ENCODE peak calls at places on chromosomes 3 and 15, in nine cellular contexts. R, Y, P, V, M, E, Q, G and H are unnamed samples. For H3K9me3, the result is how much of the 10 kb centered on the place peaks cover.

GRCh38 chr3:129162729-129163579 is 2.1 kb upstream of the ISY1 start:
- DNase-seq in R (no peak), Y (no peak), P (no peak), V (no peak), M (no peak), E (no peak), Q (peak), G (no peak), H (no peak)

GRCh38 chr15:78752492-78753358 is 58.5 kb downstream of the ADAMTS7 start:
- DNase-seq in R (no peak), Y (no peak), P (peak), V (peak), M (no peak), E (peak), Q (no peak), G (no peak), H (peak)

GRCh38 chr15:68795298-68795848 is 25.3 kb downstream of the ANP32A start:
- DNase-seq in R (no peak), Y (no peak), P (peak), V (peak), M (peak), E (peak), Q (no peak), G (peak), H (peak)

GRCh38 chr3:181719298-181719859 is 7.7 kb downstream of the SOX2 start:
- DNase-seq in R (no peak), Y (no peak), P (no peak), V (no peak), M (peak), E (no peak), Q (no peak), G (no peak), H (no peak)

GRCh38 chr15:58628206-58629057 is 121.1 kb downstream of the ADAM10 start:
- DNase-seq in R (no peak), Y (no peak), P (no peak), V (no peak), M (no peak), E (no peak), Q (no peak), G (no peak), H (no peak)

GRCh38 chr3:40179016-40179415 is 130.5 kb upstream of the EIF1B start:
- DNase-seq in R (peak), Y (peak), P (peak), V (peak), M (no peak), E (peak), Q (peak), G (peak), H (peak)

GRCh38 chr3:128081846-128082245 is 29.6 kb downstream of the SEC61A1 start:
- DNase-seq in R (no peak), Y (no peak), P (peak), V (no peak), M (no peak), E (no peak), Q (no peak), G (no peak), H (no peak)

GRCh38 chr15:66186049-66186825 is 67.3 kb downstream of the MEGF11 start:
- DNase-seq in R (no peak), Y (no peak), P (no peak), V (no peak), M (no peak), E (no peak), Q (no peak), G (no peak), H (peak)

GRCh38 chr15:36966704-36967103 is 133.6 kb downstream of the MEIS2 start:
- DNase-seq in R (no peak), Y (no peak), P (no peak), V (peak), M (no peak), E (no peak), Q (no peak), G (no peak), H (no peak)

GRCh38 chr15:92527197-92527596 is 128.4 kb downstream of the FAM174B start:
- DNase-seq in R (no peak), Y (no peak), P (peak), V (peak), M (no peak), E (no peak), Q (no peak), G (no peak), H (no peak)

GRCh38 chr3:112855883-112856282 is 9.2 kb upstream of the CD200R1L start:
- DNase-seq in R (no peak), Y (no peak), P (no peak), V (no peak), M (no peak), E (no peak), Q (no peak), G (no peak), H (no peak)
- H3K9me3 ChIP-seq in R (under half), Y (under half), P (under half), V (under half), M (under half), E (under half), Q (under half), G (under half), H (under half)

GRCh38 chr3:174640932-174641331 is 218.2 kb upstream of the NAALADL2 start:
- DNase-seq in R (no peak), Y (no peak), P (no peak), V (no peak), M (no peak), E (no peak), Q (no peak), G (no peak), H (no peak)
- H3K27ac ChIP-seq in R (no peak), Y (no peak), P (no peak), V (no peak), M (no peak), E (no peak), Q (no peak), G (no peak), H (no peak)

GRCh38 chr15:69834256-69834655 is 263.5 kb downstream of the TLE3 start:
- DNase-seq in R (no peak), Y (no peak), P (no peak), V (no peak), M (no peak), E (no peak), Q (no peak), G (no peak), H (no peak)
- H3K9me3 ChIP-seq in R (under half), Y (under half), P (under half), V (under half), M (under half), E (under half), Q (under half), G (under half), H (under half)

DNA sequence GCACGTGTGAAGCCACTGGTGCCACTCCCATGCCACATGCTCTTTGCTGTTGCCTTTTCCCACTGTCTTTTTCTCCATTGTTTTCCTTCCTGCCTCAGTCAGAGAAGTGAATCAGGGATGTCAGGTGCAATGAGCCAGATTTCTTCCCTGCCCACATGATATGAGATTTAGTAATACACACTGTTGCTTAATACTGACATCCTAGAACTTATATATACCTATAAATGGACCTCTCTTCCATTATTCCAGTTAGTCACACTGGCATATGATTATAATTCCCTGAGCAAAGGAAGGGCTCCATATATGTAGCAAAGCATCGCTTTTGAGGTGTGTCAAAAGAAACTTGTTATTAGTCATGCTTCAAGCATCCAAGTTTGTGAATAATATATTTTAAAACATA is 48.4 kb downstream of the CHST2 start:
- DNase-seq in R (no peak), Y (no peak), P (no peak), V (no peak), M (no peak), E (no peak), Q (no peak), G (no peak), H (no peak)
- H3K27ac ChIP-seq in R (no peak), Y (no peak), P (no peak), V (no peak), M (no peak), E (no peak), Q (no peak), G (no peak), H (no peak)

DNA sequence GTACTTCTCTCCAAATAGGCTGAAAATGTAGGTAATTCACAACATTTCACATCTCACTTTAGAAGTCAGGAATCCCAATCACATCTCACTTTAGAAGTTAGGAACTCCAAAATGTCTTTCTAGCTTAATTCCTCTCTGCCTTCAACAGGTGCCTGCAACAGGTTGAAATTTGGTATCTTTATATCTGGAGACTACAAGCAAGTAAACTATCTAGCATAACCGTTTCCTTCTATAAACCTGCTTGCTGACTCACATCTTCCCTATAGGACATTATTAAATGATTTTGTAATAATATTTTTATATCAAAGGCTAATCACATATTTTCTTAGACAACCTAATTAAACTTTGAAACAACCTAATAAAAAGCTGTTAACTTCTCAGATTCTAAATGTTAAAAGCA is 18.2 kb downstream of the RFX7 start:
- DNase-seq in R (no peak), Y (no peak), P (no peak), V (no peak), M (no peak), E (no peak), Q (no peak), G (no peak), H (no peak)
- H3K9me3 ChIP-seq in R (under half), Y (under half), P (under half), V (under half), M (under half), E (under half), Q (under half), G (under half), H (half or more)

GRCh38 chr3:52847726-52848125 is 12.9 kb upstream of the MUSTN1 start:
- DNase-seq in R (no peak), Y (no peak), P (no peak), V (no peak), M (no peak), E (no peak), Q (no peak), G (no peak), H (peak)

GRCh38 chr3:52847241-52847640 is 12.4 kb upstream of the MUSTN1 start:
- DNase-seq in R (no peak), Y (no peak), P (no peak), V (no peak), M (no peak), E (no peak), Q (no peak), G (no peak), H (peak)

GRCh38 chr3:52845691-52846426 is 11.0 kb upstream of the MUSTN1 start:
- DNase-seq in R (no peak), Y (no peak), P (no peak), V (peak), M (no peak), E (no peak), Q (no peak), G (peak), H (peak)

GRCh38 chr3:52845157-52845556 is 10.3 kb upstream of the MUSTN1 start:
- DNase-seq in R (no peak), Y (no peak), P (peak), V (peak), M (no peak), E (peak), Q (peak), G (no peak), H (peak)

DNA sequence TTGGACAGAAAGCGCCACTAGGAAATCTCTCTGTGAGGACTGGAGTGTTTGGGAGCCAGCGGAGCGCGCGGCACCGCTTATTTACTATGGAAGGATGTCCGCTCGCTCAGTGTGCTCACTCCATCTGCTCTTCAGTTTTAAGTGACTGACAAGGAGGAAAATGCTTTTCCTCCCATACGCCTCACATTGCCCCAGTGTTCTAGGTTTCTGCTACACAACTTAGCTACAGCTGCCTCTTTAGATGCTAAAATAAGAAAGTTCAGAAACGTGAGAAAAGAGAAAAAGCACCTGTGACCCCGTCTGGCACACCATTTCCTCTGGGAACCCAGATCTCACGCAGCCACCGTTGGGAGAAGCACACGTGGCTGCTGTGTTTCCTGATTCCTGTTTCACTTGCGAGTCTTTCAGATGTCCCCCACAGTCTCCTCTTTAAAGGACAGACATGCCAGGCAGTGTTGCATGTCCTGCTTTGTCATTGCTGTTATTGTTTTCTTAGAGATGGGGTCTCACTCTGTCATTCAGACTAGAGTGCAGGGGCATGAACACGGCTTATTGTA is 11.7 kb upstream of the MUSTN1 start:
- DNase-seq in R (no peak), Y (no peak), P (no peak), V (no peak), M (no peak), E (no peak), Q (no peak), G (no peak), H (no peak)
- H3K27ac ChIP-seq in R (no peak), Y (no peak), P (no peak), V (peak), M (peak), E (peak), Q (no peak), G (no peak), H (no peak)

GRCh38 chr15:79916424-79916823 is 19.6 kb upstream of the MTHFS start:
- DNase-seq in R (no peak), Y (no peak), P (no peak), V (no peak), M (no peak), E (no peak), Q (no peak), G (no peak), H (no peak)
- H3K9me3 ChIP-seq in R (half or more), Y (under half), P (under half), V (under half), M (half or more), E (under half), Q (under half), G (under half), H (half or more)

DNA sequence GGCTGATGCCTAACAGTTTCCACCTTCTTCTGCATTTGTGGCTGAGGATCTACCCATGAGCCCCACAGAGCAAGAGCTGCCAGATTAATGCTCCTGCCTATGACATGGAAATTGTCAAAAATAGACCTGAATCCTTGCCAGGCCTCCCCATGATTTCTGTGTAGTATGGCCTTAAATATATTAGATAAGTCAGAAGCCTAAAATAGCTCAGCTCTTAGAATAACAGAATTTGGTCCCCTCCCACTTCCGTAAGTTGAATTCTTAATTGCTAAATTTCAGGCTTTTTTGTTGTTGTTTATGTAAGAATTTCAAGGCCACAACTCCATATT is 129.0 kb downstream of the SERPINI1 start:
- DNase-seq in R (no peak), Y (no peak), P (no peak), V (peak), M (no peak), E (peak), Q (no peak), G (no peak), H (no peak)
- H3K27ac ChIP-seq in R (no peak), Y (no peak), P (no peak), V (peak), M (no peak), E (no peak), Q (no peak), G (no peak), H (peak)

DNA sequence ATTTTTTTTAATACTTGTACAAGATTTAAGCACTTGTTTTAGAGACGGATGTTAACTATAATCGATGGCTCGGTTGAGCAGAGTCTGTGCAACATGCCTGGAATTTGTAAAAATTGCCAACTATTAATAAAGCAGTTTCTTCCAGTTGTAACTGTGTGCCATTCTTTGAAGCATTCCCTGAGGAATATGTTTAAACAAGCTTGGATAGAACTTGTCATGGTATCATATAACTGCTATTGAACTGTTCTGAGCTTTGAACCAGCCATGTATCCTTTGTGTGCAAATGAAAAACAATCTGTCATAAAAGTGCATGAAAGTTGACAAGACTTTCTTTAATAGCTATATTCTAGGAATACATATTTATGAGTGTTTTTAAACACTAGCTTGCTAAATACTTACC is 45.8 kb upstream of the UBE2E2 start:
- DNase-seq in R (no peak), Y (no peak), P (no peak), V (no peak), M (no peak), E (no peak), Q (no peak), G (no peak), H (no peak)
- H3K9me3 ChIP-seq in R (under half), Y (under half), P (under half), V (under half), M (under half), E (under half), Q (under half), G (under half), H (under half)

DNA sequence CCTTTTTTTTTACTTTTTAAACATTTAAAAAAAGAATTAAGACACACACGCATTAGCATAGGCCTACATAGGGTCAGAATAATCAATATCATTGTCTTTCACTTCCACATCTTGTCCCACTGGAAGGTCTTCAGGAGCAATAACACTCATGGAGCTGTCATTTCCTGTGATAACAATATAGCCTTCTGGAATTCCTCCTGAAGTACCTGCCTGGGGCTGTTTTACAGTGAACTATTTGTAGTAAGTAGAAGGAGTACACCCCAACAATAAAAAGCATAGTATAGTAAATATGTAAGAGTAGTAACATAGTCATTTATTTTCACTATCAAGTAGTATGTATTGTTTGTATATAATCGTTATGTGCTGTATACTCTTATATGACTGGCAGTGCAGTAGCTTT is 19.5 kb upstream of the CLDN18 start:
- DNase-seq in R (no peak), Y (no peak), P (no peak), V (no peak), M (no peak), E (no peak), Q (no peak), G (no peak), H (no peak)
- H3K27ac ChIP-seq in R (no peak), Y (no peak), P (no peak), V (no peak), M (no peak), E (no peak), Q (no peak), G (no peak), H (no peak)